ENCODE peak calls at places on chromosomes 4 and X, in nine cellular contexts. R is bronchial epithelial cell; Q is Panc1; Y is CD8-positive, alpha-beta T cell; F is PC-3; K is left ventricle myocardium inferior; T is kidney epithelial cell; I is RWPE1; X is endothelial cell. U is an unnamed sample.

GRCh38 chrX:118594697-118595420 is 99.2 kb downstream of the DOCK11 start:
- DNase-seq in R (no peak), X (no peak), K (no peak), F (no peak), I (no peak), T (no peak), Y (no peak), Q (no peak), U (no peak)

GRCh38 chr4:31391976-31392375 is 671.8 kb downstream of the PCDH7 start:
- DNase-seq in F (peak), K (no peak), Q (no peak), X (no peak), Y (no peak), T (no peak), I (no peak), R (no peak), U (no peak)

GRCh38 chrX:42241421-42241820 is 318.1 kb upstream of the CASK start:
- DNase-seq in R (peak), Y (no peak), I (no peak), Q (no peak), F (no peak), X (no peak), K (no peak), T (no peak), U (no peak)

GRCh38 chr4:152310223-152310622 is 225.7 kb downstream of the FBXW7 start:
- DNase-seq in Y (no peak), I (no peak), Q (no peak), R (peak), T (peak), K (no peak), X (no peak), F (peak), U (no peak)

GRCh38 chr4:183626168-183626567 is 32.8 kb downstream of the RWDD4 start:
- DNase-seq in T (no peak), R (peak), I (no peak), Y (no peak), K (no peak), F (no peak), Q (no peak), X (no peak), U (no peak)

GRCh38 chr4:16259531-16260246 is 33.4 kb upstream of the TAPT1 start:
- DNase-seq in R (peak), X (no peak), I (no peak), K (no peak), Q (no peak), F (no peak), T (no peak), Y (no peak), U (no peak)

GRCh38 chrX:39427492-39428289 is 626.4 kb downstream of the MID1IP1 start:
- DNase-seq in Q (no peak), R (peak), K (no peak), T (no peak), X (no peak), I (peak), Y (no peak), F (peak), U (no peak)

GRCh38 chr4:112358415-112358814 is 61.2 kb downstream of the ALPK1 start:
- DNase-seq in Y (no peak), R (no peak), Q (no peak), X (no peak), T (no peak), F (no peak), K (no peak), I (no peak), U (no peak)

GRCh38 chr4:184811484-184812180 is 14.1 kb downstream of the ACSL1 start:
- DNase-seq in Q (no peak), K (no peak), R (no peak), T (no peak), F (no peak), Y (no peak), I (no peak), X (no peak), U (no peak)

GRCh38 chr4:146192060-146192459 is 16.5 kb downstream of the LSM6 start:
- DNase-seq in F (no peak), X (no peak), I (no peak), T (no peak), K (peak), Q (no peak), R (no peak), Y (no peak), U (no peak)
- TF ChIP-seq CTCF in F (peak), X (peak), I (no peak), T (no peak), K (peak), Q (no peak), R (no peak), Y (no peak), U (no peak)

GRCh38 chr4:14596904-14597303 is 405.4 kb upstream of the CPEB2 start:
- DNase-seq in K (no peak), T (no peak), X (no peak), F (peak), Q (no peak), I (no peak), R (peak), Y (no peak), U (no peak)
- TF ChIP-seq CTCF in K (peak), T (no peak), X (peak), F (peak), Q (no peak), I (no peak), R (peak), Y (no peak), U (no peak)

GRCh38 chr4:68175562-68176155 is 46.0 kb upstream of the TMPRSS11F start:
- DNase-seq in F (peak), I (peak), T (peak), Y (no peak), X (peak), R (peak), K (no peak), Q (peak), U (no peak)
- TF ChIP-seq CTCF in F (peak), I (peak), T (peak), Y (peak), X (peak), R (peak), K (peak), Q (peak), U (peak)

GRCh38 chrX:153557618-153558017 is 40.2 kb downstream of the ATP2B3 start:
- DNase-seq in F (no peak), Q (no peak), R (no peak), T (no peak), K (no peak), X (no peak), Y (no peak), I (no peak), U (no peak)
- TF ChIP-seq CTCF in F (no peak), Q (no peak), R (no peak), T (no peak), K (no peak), X (no peak), Y (no peak), I (no peak), U (no peak)

DNA sequence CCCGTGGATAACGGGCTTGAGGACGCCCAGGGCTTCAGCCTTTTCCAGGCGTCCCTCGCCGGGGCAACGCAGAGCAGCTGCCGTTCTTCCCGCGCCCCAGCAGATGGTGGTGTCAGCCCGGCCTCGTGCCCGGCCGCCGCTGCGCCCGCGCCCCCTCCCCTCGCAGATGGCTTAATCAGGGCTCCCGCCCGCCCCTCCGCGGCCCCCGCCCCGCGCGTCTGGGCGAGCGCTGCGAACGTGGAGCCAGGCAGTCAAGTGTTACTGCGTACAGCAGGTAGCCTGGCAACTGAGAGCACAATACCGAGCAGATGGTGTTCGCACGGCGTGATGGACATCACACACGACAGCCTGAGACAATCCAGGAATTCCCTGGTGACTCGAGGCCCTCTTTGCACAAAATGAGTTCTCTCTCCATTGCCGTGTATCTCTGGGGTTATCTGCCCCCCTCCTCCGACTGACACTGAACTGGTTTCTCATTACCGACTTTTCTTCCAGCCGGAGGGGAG is 69.3 kb downstream of the MGST2 start:
- DNase-seq in I (peak), K (peak), Y (peak), T (peak), Q (no peak), X (peak), F (peak), R (peak), U (peak)
- TF ChIP-seq CTCF in I (peak), K (peak), Y (peak), T (peak), Q (peak), X (peak), F (peak), R (peak), U (peak)

GRCh38 chr4:138757432-138757831 is 258.1 kb upstream of the NOCT start:
- DNase-seq in K (no peak), Y (no peak), R (no peak), I (no peak), X (no peak), F (no peak), Q (no peak), T (no peak), U (no peak)
- TF ChIP-seq CTCF in K (no peak), Y (no peak), R (no peak), I (no peak), X (no peak), F (no peak), Q (no peak), T (no peak), U (no peak)

GRCh38 chr4:84482564-84483563 is 16.2 kb downstream of the NKX6-1 start:
- DNase-seq in Y (no peak), K (no peak), X (peak), T (no peak), R (no peak), Q (no peak), F (no peak), I (no peak), U (no peak)
- TF ChIP-seq CTCF in Y (no peak), K (peak), X (peak), T (peak), R (peak), Q (peak), F (no peak), I (no peak), U (no peak)

DNA sequence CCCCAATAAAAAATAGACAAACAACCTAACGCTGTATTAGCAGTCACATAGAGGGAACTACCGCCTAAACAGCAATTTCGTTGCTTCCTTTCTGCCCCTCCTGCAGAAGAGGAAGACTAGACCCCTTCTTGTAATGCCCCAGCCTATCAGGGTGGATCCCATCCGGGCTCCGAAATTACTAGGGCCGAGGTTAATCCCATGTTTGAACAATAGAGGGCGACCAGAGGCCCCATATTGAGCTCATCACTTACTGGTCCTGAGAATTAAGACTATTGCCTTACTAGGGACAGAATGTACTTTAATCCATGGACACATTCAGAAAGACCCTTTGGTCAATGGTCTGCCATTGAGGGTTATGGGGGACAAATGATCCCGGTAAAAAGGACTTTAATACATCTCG is 11.8 kb upstream of the ZNF630 start:
- DNase-seq in I (peak), R (peak), Q (no peak), F (peak), Y (peak), K (peak), T (no peak), X (peak), U (no peak)
- TF ChIP-seq CTCF in I (peak), R (peak), Q (peak), F (peak), Y (peak), K (peak), T (peak), X (no peak), U (peak)

GRCh38 chr4:3145251-3145908 is 70.9 kb downstream of the HTT start:
- DNase-seq in I (no peak), R (peak), X (no peak), K (no peak), Q (no peak), Y (no peak), T (no peak), F (peak), U (no peak)
- TF ChIP-seq CTCF in I (no peak), R (no peak), X (no peak), K (peak), Q (peak), Y (no peak), T (no peak), F (peak), U (peak)